ENCODE peak calls at places on chromosome 18, in seven cellular contexts. One of them, this sample, is unnamed.

GRCh38 chr18:48901145-48902022 is 49.4 kb downstream of the SMAD7 start:
- DNase-seq in uterus: no peak
- DNase-seq in fibroblast of pulmonary artery: no peak
- DNase-seq in neural progenitor cell: no peak
- DNase-seq in Peyer's patch: no peak
- DNase-seq in HL-60: no peak
- DNase-seq in fibroblast of lung: no peak
- DNase-seq in this sample: no peak

GRCh38 chr18:76686737-76687231 is 135.6 kb upstream of the ZNF236 start:
- DNase-seq in uterus: peak; percentile 94
- DNase-seq in fibroblast of pulmonary artery: peak; percentile 77
- DNase-seq in neural progenitor cell: peak; percentile 73
- DNase-seq in Peyer's patch: no peak
- DNase-seq in HL-60: peak; percentile 21
- DNase-seq in fibroblast of lung: peak; percentile 70
- DNase-seq in this sample: peak; percentile 68

GRCh38 chr18:7207366-7207765 is 23.5 kb upstream of the LRRC30 start:
- DNase-seq in uterus: no peak
- DNase-seq in fibroblast of pulmonary artery: peak; percentile 34
- DNase-seq in neural progenitor cell: peak; percentile 47
- DNase-seq in Peyer's patch: no peak
- DNase-seq in HL-60: no peak
- DNase-seq in fibroblast of lung: no peak
- DNase-seq in this sample: no peak

GRCh38 chr18:23992941-23993280 is 21.6 kb upstream of the TTC39C start:
- DNase-seq in uterus: no peak
- DNase-seq in fibroblast of pulmonary artery: no peak
- DNase-seq in neural progenitor cell: no peak
- DNase-seq in Peyer's patch: no peak
- DNase-seq in HL-60: no peak
- DNase-seq in fibroblast of lung: no peak
- DNase-seq in this sample: no peak

GRCh38 chr18:27604583-27604982 is 419.5 kb upstream of the CHST9 start:
- DNase-seq in uterus: no peak
- DNase-seq in fibroblast of pulmonary artery: peak; percentile 70
- DNase-seq in neural progenitor cell: no peak
- DNase-seq in Peyer's patch: no peak
- DNase-seq in HL-60: no peak
- DNase-seq in fibroblast of lung: no peak
- DNase-seq in this sample: peak; percentile 37

GRCh38 chr18:76984193-76985155 is 148.1 kb downstream of the MBP start:
- DNase-seq in uterus: no peak
- DNase-seq in fibroblast of pulmonary artery: no peak
- DNase-seq in neural progenitor cell: no peak
- DNase-seq in Peyer's patch: peak; percentile 15
- DNase-seq in HL-60: no peak
- DNase-seq in fibroblast of lung: no peak
- DNase-seq in this sample: no peak

GRCh38 chr18:70461323-70462077 is 172.7 kb downstream of the SOCS6 start:
- DNase-seq in uterus: no peak
- DNase-seq in fibroblast of pulmonary artery: no peak
- DNase-seq in neural progenitor cell: no peak
- DNase-seq in Peyer's patch: no peak
- DNase-seq in HL-60: no peak
- DNase-seq in fibroblast of lung: no peak
- DNase-seq in this sample: no peak

GRCh38 chr18:79385749-79386341 is 9.9 kb upstream of the NFATC1 start:
- DNase-seq in uterus: no peak
- DNase-seq in fibroblast of pulmonary artery: no peak
- DNase-seq in neural progenitor cell: no peak
- DNase-seq in Peyer's patch: no peak
- DNase-seq in HL-60: no peak
- DNase-seq in fibroblast of lung: no peak
- DNase-seq in this sample: no peak

GRCh38 chr18:6056171-6056932 is 161.0 kb upstream of the TMEM200C start:
- DNase-seq in uterus: no peak
- DNase-seq in fibroblast of pulmonary artery: peak; percentile 59
- DNase-seq in neural progenitor cell: peak; percentile 25
- DNase-seq in Peyer's patch: no peak
- DNase-seq in HL-60: no peak
- DNase-seq in fibroblast of lung: peak; percentile 65
- DNase-seq in this sample: peak; percentile 82

GRCh38 chr18:31876707-31877106 is 66.2 kb downstream of the TRAPPC8 start:
- DNase-seq in uterus: no peak
- DNase-seq in fibroblast of pulmonary artery: peak; percentile 9
- DNase-seq in neural progenitor cell: no peak
- DNase-seq in Peyer's patch: no peak
- DNase-seq in HL-60: no peak
- DNase-seq in fibroblast of lung: no peak
- DNase-seq in this sample: peak; percentile 7

GRCh38 chr18:33440384-33441043 is at the start of gene CCDC178:
- DNase-seq in uterus: peak; percentile 14
- DNase-seq in fibroblast of pulmonary artery: peak; percentile 30
- DNase-seq in neural progenitor cell: peak; percentile 82
- DNase-seq in Peyer's patch: no peak
- DNase-seq in HL-60: no peak
- DNase-seq in fibroblast of lung: peak; percentile 36
- DNase-seq in this sample: peak; percentile 26

GRCh38 chr18:36199691-36200295 is 12.5 kb downstream of the MOCOS start:
- DNase-seq in uterus: no peak
- DNase-seq in fibroblast of pulmonary artery: no peak
- DNase-seq in neural progenitor cell: no peak
- DNase-seq in Peyer's patch: no peak
- DNase-seq in HL-60: no peak
- DNase-seq in fibroblast of lung: no peak
- DNase-seq in this sample: no peak

GRCh38 chr18:46379323-46379950 is 275.3 kb downstream of the HAUS1 start:
- DNase-seq in uterus: no peak
- DNase-seq in fibroblast of pulmonary artery: no peak
- DNase-seq in neural progenitor cell: no peak
- DNase-seq in Peyer's patch: no peak
- DNase-seq in HL-60: no peak
- DNase-seq in fibroblast of lung: no peak
- DNase-seq in this sample: no peak

GRCh38 chr18:32469691-32470131 is 971 bp downstream of the GAREM1 start:
- DNase-seq in uterus: no peak
- DNase-seq in fibroblast of pulmonary artery: peak; percentile 23
- DNase-seq in neural progenitor cell: peak; percentile 27
- DNase-seq in Peyer's patch: no peak
- DNase-seq in HL-60: peak; percentile 11
- DNase-seq in fibroblast of lung: peak; percentile 52
- DNase-seq in this sample: peak; percentile 38

GRCh38 chr18:73147591-73147990 is 279.8 kb upstream of the NETO1 start:
- DNase-seq in uterus: no peak
- DNase-seq in fibroblast of pulmonary artery: no peak
- DNase-seq in neural progenitor cell: no peak
- DNase-seq in Peyer's patch: no peak
- DNase-seq in HL-60: no peak
- DNase-seq in fibroblast of lung: no peak
- DNase-seq in this sample: no peak

GRCh38 chr18:11105463-11105862 is 43.9 kb downstream of the PIEZO2 start:
- DNase-seq in uterus: no peak
- DNase-seq in fibroblast of pulmonary artery: no peak
- DNase-seq in neural progenitor cell: no peak
- DNase-seq in Peyer's patch: no peak
- DNase-seq in HL-60: no peak
- DNase-seq in fibroblast of lung: no peak
- DNase-seq in this sample: no peak

GRCh38 chr18:58268849-58269248 is 224.8 kb downstream of the NEDD4L start:
- DNase-seq in uterus: no peak
- DNase-seq in fibroblast of pulmonary artery: peak; percentile 69
- DNase-seq in neural progenitor cell: no peak
- DNase-seq in Peyer's patch: no peak
- DNase-seq in HL-60: no peak
- DNase-seq in fibroblast of lung: no peak
- DNase-seq in this sample: peak; percentile 50

GRCh38 chr18:28045880-28046279 is 131.1 kb downstream of the CDH2 start:
- DNase-seq in uterus: no peak
- DNase-seq in fibroblast of pulmonary artery: no peak
- DNase-seq in neural progenitor cell: no peak
- DNase-seq in Peyer's patch: no peak
- DNase-seq in HL-60: no peak
- DNase-seq in fibroblast of lung: no peak
- DNase-seq in this sample: no peak

GRCh38 chr18:43067570-43067969 is 47.9 kb downstream of the RIT2 start:
- DNase-seq in uterus: no peak
- DNase-seq in fibroblast of pulmonary artery: no peak
- DNase-seq in neural progenitor cell: no peak
- DNase-seq in Peyer's patch: no peak
- DNase-seq in HL-60: no peak
- DNase-seq in fibroblast of lung: no peak
- DNase-seq in this sample: no peak

GRCh38 chr18:35361570-35362321 is 15.4 kb downstream of the ZNF396 start:
- DNase-seq in uterus: no peak
- DNase-seq in fibroblast of pulmonary artery: no peak
- DNase-seq in neural progenitor cell: no peak
- DNase-seq in Peyer's patch: no peak
- DNase-seq in HL-60: no peak
- DNase-seq in fibroblast of lung: no peak
- DNase-seq in this sample: no peak

GRCh38 chr18:57205641-57206040 is 58.8 kb downstream of the BOD1L2 start:
- DNase-seq in uterus: no peak
- DNase-seq in fibroblast of pulmonary artery: no peak
- DNase-seq in neural progenitor cell: no peak
- DNase-seq in Peyer's patch: no peak
- DNase-seq in HL-60: no peak
- DNase-seq in fibroblast of lung: no peak
- DNase-seq in this sample: no peak

GRCh38 chr18:13409997-13410396 is 191.4 kb downstream of the LDLRAD4 start:
- DNase-seq in uterus: no peak
- DNase-seq in fibroblast of pulmonary artery: no peak
- DNase-seq in neural progenitor cell: no peak
- DNase-seq in Peyer's patch: no peak
- DNase-seq in HL-60: no peak
- DNase-seq in fibroblast of lung: no peak
- DNase-seq in this sample: no peak

GRCh38 chr18:45932708-45933107 is 34.4 kb downstream of the EPG5 start:
- DNase-seq in uterus: no peak
- DNase-seq in fibroblast of pulmonary artery: no peak
- DNase-seq in neural progenitor cell: no peak
- DNase-seq in Peyer's patch: no peak
- DNase-seq in HL-60: no peak
- DNase-seq in fibroblast of lung: no peak
- DNase-seq in this sample: no peak

GRCh38 chr18:35163736-35164532 is 76.9 kb upstream of the ZNF397 start:
- DNase-seq in uterus: no peak
- DNase-seq in fibroblast of pulmonary artery: no peak
- DNase-seq in neural progenitor cell: no peak
- DNase-seq in Peyer's patch: no peak
- DNase-seq in HL-60: no peak
- DNase-seq in fibroblast of lung: no peak
- DNase-seq in this sample: no peak

GRCh38 chr18:22318745-22319407 is 98.8 kb downstream of the CTAGE1 start:
- DNase-seq in uterus: no peak
- DNase-seq in fibroblast of pulmonary artery: peak; percentile 79
- DNase-seq in neural progenitor cell: peak; percentile 30
- DNase-seq in Peyer's patch: no peak
- DNase-seq in HL-60: no peak
- DNase-seq in fibroblast of lung: peak; percentile 67
- DNase-seq in this sample: no peak

GRCh38 chr18:65439184-65439583 is 311.6 kb upstream of the CDH7 start:
- DNase-seq in uterus: no peak
- DNase-seq in fibroblast of pulmonary artery: no peak
- DNase-seq in neural progenitor cell: peak; percentile 6
- DNase-seq in Peyer's patch: no peak
- DNase-seq in HL-60: no peak
- DNase-seq in fibroblast of lung: no peak
- DNase-seq in this sample: peak; percentile 0
- TF ChIP-seq CTCF in uterus: peak; percentile 10
- TF ChIP-seq CTCF in fibroblast of pulmonary artery: no peak
- TF ChIP-seq CTCF in neural progenitor cell: peak; percentile 51
- TF ChIP-seq CTCF in Peyer's patch: no peak
- TF ChIP-seq CTCF in HL-60: no peak
- TF ChIP-seq CTCF in fibroblast of lung: no peak
- TF ChIP-seq CTCF in this sample: peak; percentile 6

GRCh38 chr18:75473316-75473715 is 45.8 kb upstream of the SMIM21 start:
- DNase-seq in uterus: no peak
- DNase-seq in fibroblast of pulmonary artery: no peak
- DNase-seq in neural progenitor cell: no peak
- DNase-seq in Peyer's patch: no peak
- DNase-seq in HL-60: no peak
- DNase-seq in fibroblast of lung: no peak
- DNase-seq in this sample: peak; percentile 50
- H3K4me3 ChIP-seq in uterus: no peak overlapping the region
- H3K4me3 ChIP-seq in fibroblast of pulmonary artery: no peak overlapping the region
- H3K4me3 ChIP-seq in neural progenitor cell: no peak overlapping the region
- H3K4me3 ChIP-seq in Peyer's patch: no peak overlapping the region
- H3K4me3 ChIP-seq in HL-60: no peak overlapping the region
- H3K4me3 ChIP-seq in fibroblast of lung: no peak overlapping the region
- H3K4me3 ChIP-seq in this sample: no peak overlapping the region

DNA sequence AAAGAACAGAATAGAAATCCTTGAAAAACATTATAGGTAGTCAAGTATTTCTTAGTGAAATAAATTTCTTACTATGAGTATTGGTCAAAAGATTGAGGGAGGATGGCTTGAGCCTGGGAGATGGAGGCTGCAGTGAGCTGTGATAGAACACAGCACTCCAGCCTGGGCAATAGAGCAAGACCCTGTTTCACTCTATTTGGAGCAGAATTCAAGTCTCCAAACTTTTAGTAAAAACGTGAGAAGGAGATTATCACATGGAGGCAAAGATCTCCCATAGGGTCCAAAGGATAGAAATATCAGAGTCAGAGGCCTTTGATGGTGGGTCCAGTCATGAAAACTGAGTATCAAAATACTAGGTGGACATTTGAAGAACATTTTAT is 2.4 kb upstream of the MYL12A start:
- DNase-seq in uterus: no peak
- DNase-seq in fibroblast of pulmonary artery: no peak
- DNase-seq in neural progenitor cell: no peak
- DNase-seq in Peyer's patch: no peak
- DNase-seq in HL-60: no peak
- DNase-seq in fibroblast of lung: no peak
- DNase-seq in this sample: no peak
- TF ChIP-seq CTCF in uterus: no peak
- TF ChIP-seq CTCF in fibroblast of pulmonary artery: no peak
- TF ChIP-seq CTCF in neural progenitor cell: no peak
- TF ChIP-seq CTCF in Peyer's patch: no peak
- TF ChIP-seq CTCF in HL-60: no peak
- TF ChIP-seq CTCF in fibroblast of lung: no peak
- TF ChIP-seq CTCF in this sample: no peak

DNA sequence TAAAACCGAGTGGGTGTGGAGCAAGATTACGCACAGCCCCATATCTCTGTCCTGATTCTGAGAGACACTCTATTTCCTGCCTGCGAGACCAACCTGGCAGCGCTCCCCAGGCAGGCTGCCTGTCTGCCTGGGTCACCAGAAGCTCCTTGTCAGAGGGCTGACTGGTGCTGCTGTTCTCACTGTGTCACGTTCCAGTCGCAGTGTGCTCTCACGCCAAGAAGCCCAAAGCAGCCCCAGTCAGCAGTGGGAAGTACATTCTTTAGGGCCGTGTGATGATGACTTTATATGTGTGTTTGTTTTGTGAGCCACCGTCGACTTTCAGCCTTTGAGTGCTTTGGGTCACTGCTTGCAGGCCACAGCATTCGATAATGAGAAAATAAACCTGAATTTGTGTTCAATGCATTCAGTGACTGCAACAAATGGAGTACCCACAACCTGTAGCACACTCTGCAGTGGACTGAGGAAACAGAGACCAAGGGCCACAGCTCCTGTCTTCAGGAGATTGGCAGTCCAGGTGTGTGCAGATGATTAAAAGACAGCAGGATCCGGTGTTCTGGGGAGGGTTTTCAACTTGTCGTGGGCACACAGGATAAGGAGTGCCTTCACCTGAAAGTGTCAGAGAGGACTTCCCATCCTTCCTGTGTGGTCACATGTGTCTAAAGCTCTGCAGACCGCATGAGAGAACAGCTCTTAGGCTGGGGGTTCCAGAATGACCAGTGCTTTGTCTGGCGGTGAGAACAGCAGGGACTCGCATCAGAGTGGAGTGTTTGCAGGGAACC is 4.8 kb downstream of the TNFRSF11A start:
- DNase-seq in uterus: no peak
- DNase-seq in fibroblast of pulmonary artery: peak; percentile 65
- DNase-seq in neural progenitor cell: no peak
- DNase-seq in Peyer's patch: no peak
- DNase-seq in HL-60: no peak
- DNase-seq in fibroblast of lung: peak; percentile 51
- DNase-seq in this sample: peak; percentile 57
- H3K4me3 ChIP-seq in uterus: no peak overlapping the region
- H3K4me3 ChIP-seq in fibroblast of pulmonary artery: no peak overlapping the region
- H3K4me3 ChIP-seq in neural progenitor cell: no peak overlapping the region
- H3K4me3 ChIP-seq in Peyer's patch: no peak overlapping the region
- H3K4me3 ChIP-seq in HL-60: no peak overlapping the region
- H3K4me3 ChIP-seq in fibroblast of lung: no peak overlapping the region
- H3K4me3 ChIP-seq in this sample: no peak overlapping the region